ENCODE peak calls at places on chromosomes 1 and 21, in four cellular contexts. C, L, H and R are unnamed samples.

GRCh38 chr1:222040163-222040900 is 298.4 kb upstream of the DUSP10 start:
- DNase-seq in C (no peak), L (no peak), H (no peak), R (no peak)

GRCh38 chr1:154998201-154998780 is 4.3 kb upstream of the ZBTB7B start:
- DNase-seq in L (no peak), H (no peak), C (no peak), R (no peak)

GRCh38 chr21:21952566-21952965 is 954.4 kb downstream of the NCAM2 start:
- DNase-seq in H (no peak), C (no peak), L (no peak), R (no peak)

GRCh38 chr21:14989359-14989758 is 75.4 kb downstream of the NRIP1 start:
- DNase-seq in H (no peak), C (peak), L (no peak), R (no peak)

GRCh38 chr1:27144920-27145661 is 9.8 kb downstream of the SLC9A1 start:
- DNase-seq in C (peak), H (peak), L (no peak), R (no peak)

GRCh38 chr1:61181016-61181560 is 98.7 kb downstream of the NFIA start:
- DNase-seq in C (no peak), L (no peak), H (no peak), R (no peak)

GRCh38 chr1:24416666-24417391 is 1.2 kb downstream of the NIPAL3 start:
- DNase-seq in C (peak), H (peak), L (no peak), R (peak)

GRCh38 chr1:247332901-247333361 is 1.3 kb upstream of the ZNF496 start:
- DNase-seq in H (no peak), L (no peak), C (peak), R (no peak)

GRCh38 chr1:115326419-115326818 is 11.6 kb downstream of the NGF start:
- DNase-seq in C (no peak), H (no peak), L (no peak), R (no peak)

DNA sequence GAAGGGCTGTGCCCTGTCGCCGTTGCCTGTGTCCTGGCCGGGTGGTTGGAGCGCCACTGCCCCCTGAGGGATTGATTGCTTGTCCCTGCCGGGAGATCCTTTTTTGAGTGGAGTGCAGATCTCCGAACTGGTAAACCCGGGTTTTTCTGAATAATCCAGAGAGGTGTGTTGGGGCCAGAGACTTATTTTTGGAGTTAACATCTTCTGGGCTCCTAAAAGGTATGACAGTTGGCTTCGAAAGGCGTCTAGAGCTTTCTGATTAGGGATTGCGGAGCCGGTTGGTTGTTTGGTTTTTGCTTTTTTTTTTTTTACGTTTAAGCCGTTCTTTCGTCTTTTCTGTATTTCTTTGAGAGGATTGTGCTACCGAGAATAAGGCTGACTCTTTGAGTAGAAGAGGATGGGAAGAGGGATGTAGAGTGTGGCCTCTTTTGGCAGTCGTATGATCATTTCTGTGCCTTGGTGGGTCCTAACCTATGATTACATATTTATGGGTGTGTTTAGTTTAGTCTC is 756 bp downstream of the RLF start:
- DNase-seq in H (no peak), L (no peak), C (peak), R (no peak)
- TF ChIP-seq CTCF in H (no peak), L (no peak), C (peak), R (no peak)

GRCh38 chr21:37531402-37532042 is 164.9 kb downstream of the DYRK1A start:
- DNase-seq in C (no peak), L (peak), H (no peak), R (no peak)
- H3K4me3 ChIP-seq in C (no peak), L (no peak), H (no peak), R (no peak)

GRCh38 chr1:226329237-226329636 is 20.3 kb upstream of the LIN9 start:
- DNase-seq in H (no peak), L (no peak), C (no peak), R (no peak)

GRCh38 chr1:226322986-226323385 is 14.0 kb upstream of the LIN9 start:
- DNase-seq in H (no peak), L (no peak), C (no peak), R (no peak)

GRCh38 chr1:226320930-226321329 is 12.0 kb upstream of the LIN9 start:
- DNase-seq in L (no peak), C (no peak), H (no peak), R (no peak)

GRCh38 chr1:226325178-226325577 is 16.2 kb upstream of the LIN9 start:
- DNase-seq in L (no peak), H (no peak), C (no peak), R (no peak)

DNA sequence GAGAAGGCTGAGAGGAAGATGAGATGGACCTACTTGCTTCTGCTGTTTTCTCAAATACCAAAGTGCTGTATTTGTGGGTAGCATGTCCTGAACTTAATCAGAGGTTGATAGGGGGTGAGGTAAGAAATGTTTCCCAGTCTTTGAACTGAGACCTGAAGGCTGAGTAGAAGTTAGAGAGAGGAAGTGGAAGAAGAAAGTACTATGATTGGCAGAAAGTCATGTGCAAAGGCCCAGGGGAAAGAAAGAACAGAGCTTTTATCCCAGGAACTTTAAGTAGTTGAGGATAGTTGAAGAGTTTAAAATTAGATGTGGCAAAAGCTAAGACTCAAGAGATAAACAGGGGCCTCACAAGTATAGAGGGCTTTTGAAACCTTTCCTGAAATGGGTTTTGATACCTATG is 15.5 kb upstream of the LIN9 start:
- DNase-seq in L (no peak), C (no peak), H (no peak), R (no peak)
- TF ChIP-seq CTCF in L (no peak), C (no peak), H (no peak), R (no peak)

DNA sequence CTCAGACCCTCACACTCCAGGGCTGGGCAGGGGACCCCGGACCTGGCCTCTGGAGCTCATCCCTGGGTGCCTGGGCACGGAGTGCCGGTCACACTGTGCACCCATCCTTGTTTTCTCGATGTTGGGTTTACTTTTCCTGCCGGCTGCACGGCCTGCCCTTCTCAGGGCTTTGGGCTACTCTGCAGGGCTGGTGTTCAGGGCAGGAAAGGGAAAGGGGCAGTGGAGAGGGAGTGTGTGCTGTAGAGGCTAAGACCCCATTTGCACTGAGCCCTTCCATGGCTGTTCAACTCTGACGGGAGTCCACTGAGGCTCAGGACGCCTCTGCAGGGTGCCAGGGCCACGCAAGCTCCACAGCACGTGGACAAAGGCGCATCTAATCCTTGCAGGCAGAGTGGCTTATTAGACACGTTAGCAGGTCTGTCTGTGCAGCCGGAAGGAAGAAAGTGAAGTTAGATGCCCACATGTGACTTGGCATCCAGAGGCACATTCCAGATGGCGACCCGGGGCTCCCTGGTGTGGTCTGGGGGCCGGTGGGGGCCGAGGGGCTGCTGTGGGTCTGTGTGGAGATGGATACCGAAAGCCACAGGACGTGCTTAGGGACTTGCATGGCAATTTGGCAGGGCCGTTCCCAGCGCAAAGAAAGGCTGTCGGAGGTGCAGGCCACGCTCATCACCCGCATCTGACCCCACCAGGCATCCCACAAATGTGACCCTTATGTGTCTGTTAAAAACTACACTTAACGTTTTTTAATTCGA is 33.6 kb downstream of the COL18A1 start:
- DNase-seq in C (no peak), H (no peak), L (peak), R (no peak)
- H3K4me3 ChIP-seq in C (peak), H (no peak), L (no peak), R (no peak)

GRCh38 chr21:32727728-32728454 is at the start of gene SYNJ1:
- DNase-seq in C (peak), H (peak), L (peak), R (peak)
- TF ChIP-seq CTCF in C (no peak), H (no peak), L (no peak), R (no peak)